ENCODE peak calls at places on chromosomes 6 and 20, in eight cellular contexts. J is SK-N-SH, T is suprapubic skin, D is K562, V is HepG2, O is transverse colon, Q is H1, R is HCT116. H is an unnamed sample.
A peak's percentile ranks its signal among the peaks of the same experiment; 100 is the strongest.

GRCh38 chr6:38715016-38715809 is at the start of gene DNAH8:
- DNase-seq in D (no peak), T (no peak), Q (peak; percentile 49), J (peak; percentile 47), R (no peak), O (no peak), V (no peak), H (no peak)

GRCh38 chr20:47196091-47197081 is 160.1 kb downstream of the ZMYND8 start:
- DNase-seq in R (peak; percentile 62), V (peak; percentile 70), Q (peak; percentile 95), D (peak; percentile 83), O (peak; percentile 81), J (peak; percentile 83), T (peak; percentile 77), H (no peak)

GRCh38 chr6:167700199-167700598 is 126.5 kb upstream of the AFDN start:
- DNase-seq in R (no peak), T (no peak), Q (no peak), V (no peak), O (no peak), D (no peak), J (no peak), H (no peak)

GRCh38 chr6:130602151-130602770 is 224.9 kb upstream of the SMLR1 start:
- DNase-seq in D (no peak), T (no peak), Q (no peak), J (no peak), V (no peak), R (peak; percentile 94), O (no peak), H (peak; percentile 67)

GRCh38 chr20:43949741-43950618 is 35.3 kb downstream of the TOX2 start:
- DNase-seq in V (no peak), Q (no peak), T (no peak), O (peak; percentile 59), J (peak; percentile 70), R (no peak), D (peak; percentile 34), H (no peak)

GRCh38 chr6:26249709-26249958 is 115.4 kb upstream of the BTN3A2 start:
- DNase-seq in O (no peak), J (no peak), D (no peak), V (no peak), Q (no peak), R (no peak), T (no peak), H (no peak)

GRCh38 chr20:25317351-25318075 is 69.6 kb downstream of the PYGB start:
- DNase-seq in T (no peak), J (no peak), Q (no peak), R (no peak), V (no peak), D (no peak), O (no peak), H (no peak)

GRCh38 chr20:19549896-19550295 is 208.2 kb upstream of the RIN2 start:
- DNase-seq in J (no peak), D (no peak), O (no peak), T (no peak), V (no peak), R (no peak), Q (no peak), H (no peak)

GRCh38 chr6:24902782-24903181 is 33.0 kb downstream of the RIPOR2 start:
- DNase-seq in D (no peak), T (no peak), R (peak; percentile 2), V (no peak), O (no peak), Q (no peak), J (no peak), H (no peak)

GRCh38 chr20:4519530-4519929 is 202.2 kb upstream of the PRND start:
- DNase-seq in T (no peak), J (peak; percentile 15), O (no peak), D (peak; percentile 17), R (no peak), Q (peak; percentile 84), V (no peak), H (no peak)

GRCh38 chr6:148835920-148836441 is 89.2 kb downstream of the UST start:
- DNase-seq in V (no peak), D (no peak), J (no peak), O (no peak), R (no peak), Q (no peak), T (no peak), H (no peak)

GRCh38 chr6:87151786-87152527 is 3.4 kb upstream of the ZNF292 start:
- DNase-seq in Q (peak; percentile 85), T (peak; percentile 81), J (peak; percentile 81), V (no peak), O (peak; percentile 70), R (no peak), D (no peak), H (no peak)

GRCh38 chr6:12343440-12344162 is 53.4 kb downstream of the EDN1 start:
- DNase-seq in D (no peak), R (no peak), Q (no peak), O (peak; percentile 63), J (no peak), T (no peak), V (peak; percentile 90), H (no peak)

GRCh38 chr6:64580346-64580745 is 944.7 kb downstream of the PHF3 start:
- DNase-seq in Q (no peak), V (no peak), D (no peak), R (no peak), O (no peak), J (no peak), T (no peak), H (no peak)

GRCh38 chr6:168128006-168128630 is 49.1 kb upstream of the FRMD1 start:
- DNase-seq in R (no peak), J (no peak), D (no peak), V (no peak), O (no peak), Q (peak; percentile 36), T (peak; percentile 30), H (no peak)

GRCh38 chr6:72260489-72260888 is 361.4 kb upstream of the KCNQ5 start:
- DNase-seq in O (no peak), R (no peak), J (no peak), V (no peak), T (no peak), Q (no peak), D (no peak), H (no peak)

GRCh38 chr6:140833396-140833795 is 1299.3 kb upstream of the GJE1 start:
- DNase-seq in O (no peak), D (no peak), T (no peak), V (no peak), R (no peak), J (no peak), Q (no peak), H (no peak)

GRCh38 chr6:20056350-20056992 is 155.8 kb downstream of the MBOAT1 start:
- DNase-seq in Q (no peak), O (no peak), D (peak; percentile 58), R (peak; percentile 52), T (no peak), V (peak; percentile 48), J (peak; percentile 39), H (peak; percentile 8)

GRCh38 chr6:44925100-44925739 is 402.9 kb upstream of the RUNX2 start:
- DNase-seq in D (peak; percentile 55), V (peak; percentile 44), R (no peak), O (no peak), Q (no peak), J (peak; percentile 27), T (no peak), H (no peak)

GRCh38 chr6:39059496-39060310 is 11.1 kb downstream of the GLP1R start:
- DNase-seq in T (no peak), J (peak; percentile 86), D (no peak), Q (no peak), V (no peak), O (no peak), R (no peak), H (no peak)

GRCh38 chr6:108983151-108983550 is 111.5 kb downstream of the SESN1 start:
- DNase-seq in V (no peak), D (no peak), J (no peak), O (no peak), T (no peak), R (no peak), Q (no peak), H (no peak)

GRCh38 chr6:137190710-137191109 is 17.3 kb upstream of the IL22RA2 start:
- DNase-seq in J (no peak), D (no peak), O (no peak), V (no peak), R (no peak), T (no peak), Q (no peak), H (no peak)

DNA sequence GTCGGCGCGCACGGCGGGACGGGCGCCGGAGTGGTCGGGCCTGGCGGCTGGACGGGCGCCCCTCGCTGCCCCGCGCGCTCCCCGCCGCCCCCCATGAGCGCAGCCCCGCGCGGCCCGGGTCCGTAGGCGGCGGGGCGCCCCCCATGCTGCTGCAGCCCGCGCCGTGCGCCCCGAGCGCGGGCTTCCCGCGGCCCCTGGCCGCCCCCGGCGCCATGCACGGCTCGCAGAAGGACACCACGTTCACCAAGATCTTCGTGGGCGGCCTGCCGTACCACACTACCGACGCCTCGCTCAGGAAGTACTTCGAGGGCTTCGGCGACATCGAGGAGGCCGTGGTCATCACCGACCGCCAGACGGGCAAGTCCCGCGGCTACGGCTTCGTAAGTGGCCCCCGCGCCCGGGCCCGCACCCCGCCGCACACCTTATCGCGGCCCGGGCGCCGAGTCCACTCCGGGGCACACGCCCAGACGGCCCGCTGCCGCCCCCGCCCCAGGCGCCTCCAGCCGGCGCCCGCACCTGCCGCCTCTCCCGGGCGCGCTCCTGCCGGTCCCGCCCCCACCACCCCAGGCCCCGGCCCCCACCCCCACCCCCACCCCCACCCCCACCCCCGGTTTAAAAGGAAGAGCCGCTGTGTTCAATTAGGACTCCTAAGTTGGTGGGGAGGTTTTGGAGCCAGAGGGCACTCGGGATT is 388 bp downstream of the RBM38 start:
- DNase-seq in V (no peak), Q (no peak), J (peak; percentile 71), D (peak; percentile 69), R (no peak), T (no peak), O (peak; percentile 28), H (no peak)
- H3K4me1 ChIP-seq in V (peaks cover 37% of the 10 kb centered on the region), Q (peaks cover 25% of the 10 kb centered on the region), J (peaks cover 16% of the 10 kb centered on the region), D (peaks cover 34% of the 10 kb centered on the region), R (peaks cover 38% of the 10 kb centered on the region), T (peaks cover 60% of the 10 kb centered on the region), O (peaks cover 23% of the 10 kb centered on the region), H (peaks cover 20% of the 10 kb centered on the region)

GRCh38 chr6:21587925-21588811 is 5.4 kb upstream of the SOX4 start:
- DNase-seq in R (peak; percentile 44), D (no peak), J (peak; percentile 74), T (peak; percentile 83), Q (peak; percentile 79), V (peak; percentile 10), O (peak; percentile 69), H (no peak)
- TF ChIP-seq POLR2AphosphoS5 in R (peak; percentile 9), D (no peak), J (no peak), T (peak; percentile 10), Q (no peak), V (no peak), O (no peak), H (no peak)

DNA sequence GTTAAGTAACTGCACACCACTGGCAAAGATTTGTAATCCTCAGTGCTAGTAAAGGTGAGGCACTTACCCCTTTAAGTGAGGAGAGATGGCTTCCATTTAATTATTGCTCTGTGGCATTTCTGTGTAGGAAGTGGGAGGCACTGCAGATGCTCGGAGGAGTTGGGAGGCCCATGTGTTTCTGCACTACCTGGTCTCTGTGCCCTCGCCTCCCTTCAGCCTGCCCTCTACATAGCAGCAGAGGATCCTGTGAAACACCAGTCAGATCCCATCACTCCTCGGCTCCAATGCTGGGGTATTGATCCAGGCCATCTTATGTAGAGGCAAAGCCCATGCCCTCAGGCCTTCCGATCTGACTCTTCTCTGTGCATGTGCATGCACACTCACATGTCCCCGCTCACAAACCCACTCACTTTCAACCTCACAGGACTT is 67.0 kb downstream of the SLX4IP start:
- DNase-seq in R (no peak), T (no peak), D (no peak), V (no peak), J (no peak), O (no peak), Q (no peak), H (no peak)
- H3K4me1 ChIP-seq in R (peaks cover 16% of the 10 kb centered on the region), T (peaks cover 50% of the 10 kb centered on the region), D (peaks cover 33% of the 10 kb centered on the region), V (peaks cover 16% of the 10 kb centered on the region), J (peaks cover 10% of the 10 kb centered on the region), O (peaks cover 17% of the 10 kb centered on the region), Q (peaks cover 7% of the 10 kb centered on the region), H (peaks cover 13% of the 10 kb centered on the region)

GRCh38 chr6:156814036-156814581 is 36.9 kb downstream of the ARID1B start:
- DNase-seq in T (no peak), O (no peak), R (no peak), D (no peak), J (no peak), Q (no peak), V (no peak), H (no peak)
- TF ChIP-seq POLR2AphosphoS5 in T (no peak), O (no peak), R (no peak), D (no peak), J (no peak), Q (no peak), V (no peak), H (no peak)